ENCODE peak calls at places on chromosomes 16 and 17, in six cellular contexts. I is DMS153; H is activated T-cell treated with anti-CD3 and anti-CD28 coated beads for 1 hour; J is stimulated activated CD8-positive, alpha-beta memory T cell treated with anti-CD3 and anti-CD28 coated beads, Interleukin-2, amount 100 ng/mL, for 48 hours; C is HFF-Myc; Z is BJ. L is an unnamed sample.

GRCh38 chr16:23729503-23730424 is 16.7 kb upstream of the ERN2 start:
- DNase-seq in I (peak), H (no peak), J (no peak), C (no peak), Z (no peak), L (peak)

GRCh38 chr17:47687748-47688147 is 6.2 kb upstream of the TBKBP1 start:
- DNase-seq in I (no peak), H (no peak), J (no peak), C (no peak), Z (no peak), L (peak)

GRCh38 chr17:40075216-40076100 is 12.7 kb downstream of the THRA start:
- DNase-seq in I (peak), H (peak), J (no peak), C (no peak), Z (no peak), L (peak)

GRCh38 chr16:12229759-12230594 is 253.4 kb downstream of the SNX29 start:
- DNase-seq in I (peak), H (no peak), J (no peak), C (peak), Z (peak), L (no peak)

GRCh38 chr16:67438098-67438791 is 7.3 kb downstream of the HSD11B2 start:
- DNase-seq in I (no peak), H (no peak), J (no peak), C (no peak), Z (no peak), L (no peak)

GRCh38 chr16:72256398-72257048 is 84.6 kb upstream of the PMFBP1 start:
- DNase-seq in I (no peak), H (no peak), J (no peak), C (no peak), Z (peak), L (no peak)

GRCh38 chr17:44536090-44536960 is 21.0 kb upstream of the FZD2 start:
- DNase-seq in I (no peak), H (no peak), J (no peak), C (no peak), Z (no peak), L (no peak)

GRCh38 chr16:87365021-87365713 is 18.4 kb downstream of the FBXO31 start:
- DNase-seq in I (no peak), H (no peak), J (no peak), C (no peak), Z (no peak), L (no peak)

GRCh38 chr16:22092143-22092933 is at the start of gene VWA3A:
- DNase-seq in I (peak), H (no peak), J (no peak), C (peak), Z (peak), L (peak)